ENCODE peak calls at places on chromosomes 12 and 14, in seven cellular contexts. K is psoas muscle; J is cardiac fibroblast; Z is NCI-H1092 treated with DMSO at 0.1 percent for 48 hours; I is stimulated activated CD4-positive, alpha-beta T cell treated with anti-CD3 and anti-CD28 coated beads, TNF-alpha, amount 100 ng/mL, for 4 hours; D is stomach; F is NCI-H226. B is an unnamed sample.

GRCh38 chr14:80955434-80955939 is at the start of gene TSHR:
- DNase-seq in K (no peak), J (peak), Z (no peak), I (no peak), D (no peak), F (no peak), B (no peak)

GRCh38 chr14:40911161-40911560 is 695.5 kb upstream of the LRFN5 start:
- DNase-seq in K (no peak), J (no peak), Z (no peak), I (no peak), D (no peak), F (no peak), B (no peak)

GRCh38 chr12:125246346-125246656 is 181.1 kb downstream of the AACS start:
- DNase-seq in K (no peak), J (no peak), Z (no peak), I (no peak), D (no peak), F (no peak), B (no peak)

GRCh38 chr14:106605548-106606448 is 1079.4 kb downstream of the TMEM121 start:
- DNase-seq in K (no peak), J (no peak), Z (no peak), I (peak), D (peak), F (no peak), B (peak)

GRCh38 chr12:77189463-77189862 is 124.1 kb upstream of the E2F7 start:
- DNase-seq in K (no peak), J (peak), Z (no peak), I (no peak), D (no peak), F (peak), B (no peak)

GRCh38 chr12:122226366-122227222 is 742 bp upstream of the DIABLO start:
- DNase-seq in K (peak), J (no peak), Z (peak), I (no peak), D (no peak), F (no peak), B (no peak)

GRCh38 chr12:66154776-66155175 is 15.0 kb downstream of the TMBIM4 start:
- DNase-seq in K (no peak), J (peak), Z (no peak), I (no peak), D (no peak), F (no peak), B (no peak)

GRCh38 chr12:64746663-64747062 is 12.5 kb downstream of the GNS start:
- DNase-seq in K (no peak), J (no peak), Z (no peak), I (no peak), D (no peak), F (no peak), B (no peak)

GRCh38 chr14:79661762-79662161 is 549.5 kb downstream of the DIO2 start:
- DNase-seq in K (no peak), J (peak), Z (no peak), I (no peak), D (no peak), F (peak), B (no peak)

GRCh38 chr12:121282072-121282742 is 14.3 kb downstream of the CAMKK2 start:
- DNase-seq in K (no peak), J (no peak), Z (no peak), I (no peak), D (no peak), F (no peak), B (peak)

GRCh38 chr14:95505030-95505589 is 11.3 kb downstream of the SYNE3 start:
- DNase-seq in K (no peak), J (no peak), Z (no peak), I (no peak), D (no peak), F (no peak), B (no peak)

GRCh38 chr14:24927809-24928208 is 122.1 kb downstream of the STXBP6 start:
- DNase-seq in K (no peak), J (no peak), Z (no peak), I (no peak), D (no peak), F (no peak), B (no peak)

GRCh38 chr14:100143523-100143922 is 15.9 kb downstream of the DEGS2 start:
- DNase-seq in K (no peak), J (no peak), Z (no peak), I (no peak), D (no peak), F (no peak), B (no peak)

GRCh38 chr12:39010406-39010805 is 105.0 kb upstream of the CPNE8 start:
- DNase-seq in K (no peak), J (no peak), Z (peak), I (no peak), D (no peak), F (no peak), B (no peak)

GRCh38 chr12:54421873-54422250 is 2.8 kb upstream of the ITGA5 start:
- DNase-seq in K (no peak), J (no peak), Z (no peak), I (no peak), D (no peak), F (no peak), B (no peak)

GRCh38 chr12:1837541-1838206 is 17.3 kb downstream of the LRTM2 start:
- DNase-seq in K (no peak), J (peak), Z (no peak), I (no peak), D (no peak), F (no peak), B (no peak)

GRCh38 chr12:50505945-50506344 is 1.2 kb downstream of the DIP2B start:
- DNase-seq in K (no peak), J (peak), Z (no peak), I (no peak), D (no peak), F (no peak), B (no peak)

GRCh38 chr12:18158774-18159557 is 69.0 kb upstream of the RERGL start:
- DNase-seq in K (no peak), J (peak), Z (no peak), I (no peak), D (no peak), F (peak), B (no peak)

GRCh38 chr12:69007166-69007857 is 74.3 kb upstream of the CPM start:
- DNase-seq in K (no peak), J (peak), Z (peak), I (no peak), D (peak), F (no peak), B (peak)